ENCODE peak calls at places on chromosomes 16 and 17, in eight cellular contexts. X, S, D, F, C, W, J and R are unnamed samples.

GRCh38 chr16:73020409-73020884 is 27.5 kb downstream of the ZFHX3 start:
- DNase-seq in J (peak), W (no peak), C (no peak), S (no peak), X (no peak), D (no peak), F (peak), R (peak)

GRCh38 chr16:2432801-2433505 is 3.7 kb downstream of the CCNF start:
- DNase-seq in C (no peak), X (no peak), J (no peak), S (no peak), W (no peak), D (no peak), F (no peak), R (no peak)

GRCh38 chr17:3636908-3637373 is 381 bp downstream of the CTNS start:
- DNase-seq in C (no peak), X (no peak), J (no peak), S (peak), D (no peak), W (peak), F (no peak), R (no peak)

GRCh38 chr16:89396156-89396555 is 94.2 kb downstream of the ANKRD11 start:
- DNase-seq in D (no peak), W (no peak), X (no peak), S (no peak), C (no peak), J (no peak), F (no peak), R (no peak)

GRCh38 chr17:40538936-40539705 is 26.2 kb downstream of the CCR7 start:
- DNase-seq in J (no peak), W (no peak), F (no peak), S (peak), C (no peak), X (no peak), D (no peak), R (no peak)

GRCh38 chr17:72587773-72588511 is 467.1 kb downstream of the SOX9 start:
- DNase-seq in C (no peak), W (no peak), D (no peak), X (no peak), F (no peak), J (no peak), S (no peak), R (no peak)

GRCh38 chr16:27472091-27473020 is 70.4 kb downstream of the IL21R start:
- DNase-seq in W (no peak), S (no peak), C (no peak), X (no peak), D (no peak), J (no peak), F (no peak), R (no peak)

GRCh38 chr17:61459968-61460718 is 7.9 kb downstream of the TBX4 start:
- DNase-seq in D (no peak), J (no peak), S (no peak), X (no peak), W (no peak), F (no peak), C (no peak), R (no peak)

GRCh38 chr16:88430524-88431446 is 22.3 kb upstream of the ZFPM1 start:
- DNase-seq in X (peak), J (no peak), D (peak), F (no peak), C (no peak), S (no peak), W (no peak), R (no peak)

GRCh38 chr16:20866161-20866772 is 33.9 kb downstream of the DCUN1D3 start:
- DNase-seq in X (no peak), S (peak), D (no peak), W (peak), C (no peak), J (peak), F (no peak), R (peak)

GRCh38 chr17:75679706-75680201 is 12.6 kb downstream of the SAP30BP start:
- DNase-seq in J (peak), D (no peak), S (no peak), F (peak), C (no peak), W (no peak), X (no peak), R (no peak)

GRCh38 chr16:4536391-4537106 is 2.0 kb downstream of the CDIP1 start:
- DNase-seq in S (no peak), D (no peak), W (no peak), C (no peak), J (no peak), X (no peak), F (no peak), R (no peak)

GRCh38 chr16:69424935-69425784 is 741 bp downstream of the CYB5B start:
- DNase-seq in J (no peak), W (no peak), F (no peak), X (no peak), D (no peak), S (no peak), C (no peak), R (no peak)

GRCh38 chr17:35337364-35337763 is 36.1 kb downstream of the SLFN11 start:
- DNase-seq in X (no peak), F (no peak), W (no peak), D (no peak), S (peak), C (no peak), J (no peak), R (no peak)

GRCh38 chr16:4477966-4478365 is 1.8 kb downstream of the HMOX2 start:
- DNase-seq in F (no peak), C (peak), S (peak), J (no peak), D (no peak), W (peak), X (no peak), R (peak)

GRCh38 chr17:7881655-7882054 is 6.9 kb upstream of the CHD3 start:
- DNase-seq in S (no peak), C (no peak), X (no peak), J (no peak), D (no peak), W (no peak), F (no peak), R (no peak)

GRCh38 chr16:3698941-3699340 is 18.4 kb downstream of the TRAP1 start:
- DNase-seq in D (no peak), W (no peak), X (no peak), J (no peak), F (peak), S (no peak), C (no peak), R (no peak)

GRCh38 chr16:19659554-19659953 is 58.5 kb downstream of the KNOP1 start:
- DNase-seq in S (no peak), J (no peak), W (no peak), C (no peak), F (peak), D (no peak), X (no peak), R (no peak)

GRCh38 chr16:85463672-85464071 is 149.4 kb upstream of the GSE1 start:
- DNase-seq in X (no peak), F (no peak), W (no peak), J (no peak), D (no peak), C (no peak), S (no peak), R (no peak)

GRCh38 chr17:73720187-73720834 is 76.1 kb upstream of the SDK2 start:
- DNase-seq in C (no peak), J (no peak), X (peak), D (no peak), F (no peak), W (no peak), S (peak), R (no peak)

GRCh38 chr16:50401355-50401754 is 32.6 kb upstream of the BRD7 start:
- DNase-seq in J (no peak), F (no peak), X (no peak), S (no peak), D (no peak), C (no peak), W (no peak), R (no peak)

GRCh38 chr17:28675980-28676379 is 14.0 kb downstream of the SUPT6H start:
- DNase-seq in J (no peak), X (no peak), D (no peak), C (no peak), F (no peak), W (no peak), S (peak), R (no peak)

GRCh38 chr16:85199069-85199725 is 86.9 kb upstream of the CIBAR2 start:
- DNase-seq in W (no peak), C (no peak), D (no peak), S (no peak), F (no peak), X (no peak), J (no peak), R (no peak)

GRCh38 chr17:60631119-60631518 is 31.1 kb downstream of the PPM1D start:
- DNase-seq in J (no peak), F (no peak), W (no peak), X (no peak), S (no peak), D (no peak), C (no peak), R (no peak)

GRCh38 chr17:56064506-56064905 is 88.8 kb upstream of the ANKFN1 start:
- DNase-seq in X (no peak), D (no peak), F (no peak), J (no peak), S (peak), W (peak), C (no peak), R (no peak)

GRCh38 chr17:28707339-28707720 is 4.4 kb downstream of the PROCA1 start:
- DNase-seq in D (no peak), X (no peak), S (no peak), F (no peak), C (no peak), W (no peak), J (no peak), R (no peak)

GRCh38 chr17:74605361-74605760 is 13.3 kb upstream of the CD300LD start:
- DNase-seq in C (no peak), S (no peak), W (no peak), X (no peak), F (no peak), D (no peak), J (no peak), R (no peak)

GRCh38 chr17:29645516-29646051 is 22.9 kb upstream of the CORO6 start:
- DNase-seq in F (peak), J (peak), X (no peak), C (no peak), D (no peak), W (no peak), S (no peak), R (no peak)

GRCh38 chr17:58375811-58376210 is 23.8 kb upstream of the SUPT4H1 start:
- DNase-seq in C (no peak), F (no peak), D (no peak), J (no peak), W (no peak), X (no peak), S (peak), R (no peak)

GRCh38 chr17:72117748-72118587 is 2.9 kb upstream of the SOX9 start:
- DNase-seq in D (no peak), W (peak), C (no peak), X (no peak), S (no peak), F (peak), J (no peak), R (no peak)

GRCh38 chr17:4405038-4405669 is 28.6 kb upstream of the SPNS3 start:
- DNase-seq in C (no peak), W (no peak), D (no peak), X (no peak), S (no peak), F (no peak), J (no peak), R (no peak)

GRCh38 chr17:45742251-45742650 is 41.9 kb upstream of the CRHR1 start:
- DNase-seq in D (no peak), S (no peak), C (no peak), X (no peak), J (no peak), W (no peak), F (no peak), R (no peak)

GRCh38 chr17:81939881-81940385 is 2.8 kb upstream of the PYCR1 start:
- DNase-seq in C (no peak), S (no peak), X (no peak), F (peak), W (no peak), J (peak), D (no peak), R (no peak)

GRCh38 chr16:89994389-89994720 is 24.9 kb downstream of the DBNDD1 start:
- DNase-seq in D (no peak), W (no peak), X (no peak), C (no peak), S (no peak), F (no peak), J (no peak), R (no peak)

GRCh38 chr17:75684924-75685323 is 17.8 kb downstream of the SAP30BP start:
- DNase-seq in J (peak), S (no peak), F (peak), W (no peak), D (no peak), C (no peak), X (no peak), R (no peak)

GRCh38 chr17:5516060-5516792 is 29.9 kb downstream of the MIS12 start:
- DNase-seq in W (no peak), J (no peak), S (peak), F (no peak), C (no peak), D (no peak), X (no peak), R (no peak)

GRCh38 chr16:81585785-81586184 is 141.2 kb downstream of the CMIP start:
- DNase-seq in F (no peak), J (no peak), D (no peak), S (peak), W (peak), X (no peak), C (peak), R (no peak)

GRCh38 chr17:64355536-64356303 is 34.9 kb downstream of the PECAM1 start:
- DNase-seq in X (no peak), J (no peak), D (no peak), C (no peak), S (no peak), F (no peak), W (no peak), R (no peak)

GRCh38 chr17:1060991-1061390 is 64.1 kb downstream of the TIMM22 start:
- DNase-seq in D (no peak), C (no peak), J (peak), X (no peak), S (no peak), W (no peak), F (no peak), R (peak)